ENCODE peak calls at places on chromosomes 12 and 14, in ten cellular contexts. K is heart left ventricle; A is CD8-positive, alpha-beta T cell; C is astrocyte; I is adrenal gland; D is cardiac muscle cell; W is naive thymus-derived CD4-positive, alpha-beta T cell; H is Peyer's patch; F is A549; O is body of pancreas. Y is an unnamed sample.
A peak's percentile ranks its signal among the peaks of the same experiment; 100 is the strongest.

GRCh38 chr12:89370850-89371249 is 18.5 kb upstream of the DUSP6 start:
- DNase-seq in K (no peak), A (no peak), C (peak; percentile 97), I (no peak), D (peak; percentile 79), W (no peak), H (no peak), F (no peak), O (no peak), Y (peak; percentile 90)

GRCh38 chr12:102879144-102879763 is 37.8 kb downstream of the PAH start:
- DNase-seq in K (no peak), A (no peak), C (peak; percentile 6), I (peak; percentile 65), D (peak; percentile 25), W (no peak), H (no peak), F (peak; percentile 75), O (peak; percentile 46), Y (peak; percentile 45)

GRCh38 chr14:74524813-74525135 is 31.2 kb downstream of the ISCA2 start:
- DNase-seq in K (no peak), A (no peak), C (no peak), I (no peak), D (no peak), W (no peak), H (no peak), F (no peak), O (no peak), Y (no peak)

GRCh38 chr12:118307069-118307954 is 65.4 kb downstream of the TAOK3 start:
- DNase-seq in K (peak; percentile 20), A (no peak), C (peak; percentile 97), I (no peak), D (peak; percentile 87), W (no peak), H (no peak), F (no peak), O (no peak), Y (peak; percentile 78)

GRCh38 chr12:95633049-95633545 is 81.8 kb upstream of the USP44 start:
- DNase-seq in K (no peak), A (no peak), C (peak; percentile 89), I (no peak), D (peak; percentile 74), W (no peak), H (no peak), F (peak; percentile 92), O (peak; percentile 53), Y (peak; percentile 44)

GRCh38 chr12:108594-108993 is 42.0 kb downstream of the IQSEC3 start:
- DNase-seq in K (peak; percentile 51), A (no peak), C (no peak), I (peak; percentile 42), D (no peak), W (no peak), H (no peak), F (no peak), O (peak; percentile 42), Y (no peak)

GRCh38 chr12:123143753-123144461 is 7.0 kb downstream of the PITPNM2 start:
- DNase-seq in K (no peak), A (no peak), C (peak; percentile 50), I (no peak), D (no peak), W (no peak), H (no peak), F (no peak), O (no peak), Y (no peak)

GRCh38 chr12:96194901-96195844 is 998 bp downstream of the ELK3 start:
- DNase-seq in K (peak; percentile 42), A (peak; percentile 76), C (peak; percentile 92), I (peak; percentile 37), D (peak; percentile 86), W (peak; percentile 52), H (peak; percentile 61), F (peak; percentile 71), O (peak; percentile 54), Y (peak; percentile 64)

GRCh38 chr12:74602881-74603523 is 65.4 kb downstream of the ATXN7L3B start:
- DNase-seq in K (no peak), A (no peak), C (no peak), I (no peak), D (no peak), W (no peak), H (no peak), F (no peak), O (no peak), Y (no peak)

GRCh38 chr14:77243853-77244252 is 27.2 kb downstream of the NGB start:
- DNase-seq in K (no peak), A (no peak), C (no peak), I (no peak), D (no peak), W (no peak), H (peak; percentile 70), F (no peak), O (no peak), Y (no peak)

GRCh38 chr12:26177303-26177702 is 18.1 kb upstream of the SSPN start:
- DNase-seq in K (no peak), A (no peak), C (no peak), I (no peak), D (no peak), W (no peak), H (no peak), F (no peak), O (no peak), Y (no peak)

GRCh38 chr12:5258498-5258897 is 173.4 kb upstream of the NTF3 start:
- DNase-seq in K (no peak), A (no peak), C (peak; percentile 81), I (no peak), D (peak; percentile 34), W (no peak), H (no peak), F (no peak), O (no peak), Y (no peak)

GRCh38 chr14:49622022-49622607 is 1.5 kb downstream of the MGAT2 start:
- DNase-seq in K (no peak), A (no peak), C (no peak), I (no peak), D (no peak), W (no peak), H (no peak), F (no peak), O (no peak), Y (peak; percentile 30)

GRCh38 chr12:47822863-47823262 is 3.2 kb upstream of the HDAC7 start:
- DNase-seq in K (no peak), A (no peak), C (no peak), I (no peak), D (no peak), W (no peak), H (no peak), F (no peak), O (no peak), Y (no peak)

GRCh38 chr12:91507754-91508153 is 325.1 kb upstream of the DCN start:
- DNase-seq in K (no peak), A (no peak), C (peak; percentile 23), I (no peak), D (peak; percentile 8), W (no peak), H (no peak), F (no peak), O (no peak), Y (no peak)

GRCh38 chr14:55508676-55509075 is 68.3 kb upstream of the TBPL2 start:
- DNase-seq in K (no peak), A (no peak), C (no peak), I (no peak), D (no peak), W (no peak), H (no peak), F (no peak), O (no peak), Y (no peak)
- H3K4me3 ChIP-seq in K (no peak overlapping the region), A (no peak overlapping the region), C (no peak overlapping the region), I (no peak overlapping the region), D (no peak overlapping the region), W (no peak overlapping the region), H (no peak overlapping the region), F (no peak overlapping the region), O (no peak overlapping the region), Y (no peak overlapping the region)

DNA sequence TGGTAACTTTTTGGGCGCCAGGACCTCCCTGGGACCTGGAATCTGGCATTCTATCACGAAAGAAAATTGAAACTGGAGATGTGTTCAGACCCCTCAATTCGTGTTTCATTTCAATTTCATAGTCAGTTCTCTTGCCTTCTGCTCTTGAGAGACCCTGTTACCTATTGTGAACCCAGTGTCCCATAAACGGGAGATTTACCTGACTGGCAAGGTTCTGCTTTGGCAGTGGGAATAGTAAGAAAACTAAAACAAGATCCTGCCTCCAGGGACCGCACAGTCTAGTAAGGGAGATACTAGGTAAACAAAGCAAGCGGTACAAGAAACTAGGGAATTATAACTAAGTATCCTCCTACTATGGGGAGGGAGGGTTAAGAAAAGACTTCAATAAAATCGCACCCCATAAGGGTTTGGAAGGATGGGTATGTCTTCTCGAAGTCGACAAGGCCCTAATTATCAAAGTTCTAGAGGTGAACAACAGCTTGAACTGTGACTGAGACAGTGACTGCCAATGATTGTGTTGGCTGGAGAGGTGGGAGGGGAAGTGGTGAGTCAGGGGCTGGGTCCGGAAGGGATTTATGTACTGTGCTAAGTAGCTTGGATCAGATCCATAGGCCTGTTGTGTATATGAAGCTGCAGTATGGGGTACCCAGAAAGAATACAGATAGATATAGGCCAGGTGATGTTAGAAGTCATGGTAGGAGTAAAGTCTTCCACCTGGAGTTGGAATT is 754 bp downstream of the ACSS3 start:
- DNase-seq in K (no peak), A (no peak), C (peak; percentile 72), I (peak; percentile 21), D (peak; percentile 79), W (no peak), H (no peak), F (no peak), O (peak; percentile 25), Y (no peak)
- H3K27ac ChIP-seq in K (peak overlapping the region; percentile 96), A (no peak overlapping the region), C (no peak overlapping the region), I (no peak overlapping the region), D (peak overlapping the region; percentile 74), W (no peak overlapping the region), H (peak overlapping the region; percentile 62), F (no peak overlapping the region), O (peak overlapping the region; percentile 38), Y (no peak overlapping the region)

DNA sequence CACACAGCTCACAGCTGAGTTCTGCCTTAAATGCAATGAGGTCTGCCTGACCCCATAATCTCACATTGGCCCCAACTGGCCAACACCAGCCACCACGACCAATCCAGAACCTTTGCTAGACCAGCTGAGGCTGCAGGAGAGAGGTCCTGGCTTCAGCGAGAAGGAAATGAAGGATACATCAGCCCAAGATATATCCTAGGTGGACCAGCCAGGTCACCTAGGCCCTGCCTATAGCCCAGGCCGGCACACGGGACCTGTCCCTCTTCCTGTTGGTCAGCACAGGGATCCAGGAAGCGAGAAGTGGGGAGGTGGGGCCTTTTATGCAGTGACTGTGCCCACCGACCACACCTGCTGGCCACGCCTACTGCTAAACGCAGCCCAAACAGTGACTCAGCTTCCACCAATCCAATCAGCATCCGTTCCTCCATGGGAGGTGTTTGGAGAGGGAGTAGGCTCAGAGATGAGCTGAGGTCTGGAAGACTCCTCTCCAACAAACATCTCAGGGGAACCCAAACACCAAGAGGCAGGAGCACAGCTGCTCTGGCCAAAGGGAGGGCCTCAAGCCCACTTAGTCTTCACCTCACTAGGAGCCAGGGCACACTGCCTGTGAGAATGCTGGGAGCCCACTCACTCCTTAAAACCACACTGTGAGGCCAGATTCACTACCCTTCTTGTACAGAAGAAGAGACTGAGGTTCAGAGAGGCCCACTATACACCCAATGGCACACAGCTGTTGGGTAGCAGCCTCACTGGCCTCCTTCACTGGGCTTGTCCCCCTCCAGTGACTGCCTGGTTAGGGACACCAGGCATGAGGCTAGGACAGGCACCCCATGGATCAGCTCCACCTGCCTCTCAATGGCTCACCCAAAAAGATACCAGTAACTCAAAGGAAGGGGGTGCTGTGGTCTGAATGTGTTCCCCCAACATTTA is 51.3 kb upstream of the PPP2R5C start:
- DNase-seq in K (no peak), A (peak; percentile 45), C (no peak), I (no peak), D (no peak), W (no peak), H (peak; percentile 13), F (no peak), O (no peak), Y (no peak)
- H3K4me1 ChIP-seq in K (peaks cover 19% of the 10 kb centered on the region), A (peaks cover 46% of the 10 kb centered on the region), C (peaks cover 13% of the 10 kb centered on the region), I (peaks cover 13% of the 10 kb centered on the region), D (no peaks in the 10 kb centered on the region), W (peaks cover 56% of the 10 kb centered on the region), H (peaks cover 6% of the 10 kb centered on the region), F (peaks cover 3% of the 10 kb centered on the region), O (peaks cover 16% of the 10 kb centered on the region), Y (peaks cover 4% of the 10 kb centered on the region)

GRCh38 chr12:104581000-104581570 is 124.3 kb downstream of the CHST11 start:
- DNase-seq in K (no peak), A (no peak), C (no peak), I (no peak), D (no peak), W (no peak), H (no peak), F (no peak), O (no peak), Y (no peak)
- H3K4me3 ChIP-seq in K (no peak overlapping the region), A (no peak overlapping the region), C (no peak overlapping the region), I (no peak overlapping the region), D (no peak overlapping the region), W (no peak overlapping the region), H (no peak overlapping the region), F (no peak overlapping the region), O (no peak overlapping the region), Y (no peak overlapping the region)

Y was measured in SJSA1.